ENCODE peak calls at places on chromosomes 7 and 10, in seven cellular contexts. One of them, this sample, is unnamed. For H3K4me1, the result is how much of the 10 kb centered on the place peaks cover.

GRCh38 chr10:124417846-124418725 is 637 bp downstream of the OAT start:
- DNase-seq in sigmoid colon: peak
- DNase-seq in uterus: peak
- DNase-seq in right lobe of liver: peak
- DNase-seq in A549: peak
- DNase-seq in esophagus squamous epithelium: no peak
- DNase-seq in breast epithelium: peak
- DNase-seq in this sample: peak

GRCh38 chr10:114714281-114714741 is 56.2 kb upstream of the ABLIM1 start:
- DNase-seq in sigmoid colon: no peak
- DNase-seq in uterus: no peak
- DNase-seq in esophagus squamous epithelium: no peak
- DNase-seq in A549: peak
- DNase-seq in breast epithelium: no peak
- DNase-seq in right lobe of liver: no peak
- DNase-seq in this sample: no peak

GRCh38 chr7:36390199-36391090 is 783 bp downstream of the ANLN start:
- DNase-seq in right lobe of liver: peak
- DNase-seq in uterus: peak
- DNase-seq in breast epithelium: peak
- DNase-seq in A549: peak
- DNase-seq in esophagus squamous epithelium: peak
- DNase-seq in sigmoid colon: peak
- DNase-seq in this sample: peak

GRCh38 chr7:867406-868188 is 8.8 kb upstream of the GET4 start:
- DNase-seq in A549: peak
- DNase-seq in sigmoid colon: peak
- DNase-seq in uterus: peak
- DNase-seq in esophagus squamous epithelium: no peak
- DNase-seq in breast epithelium: peak
- DNase-seq in right lobe of liver: peak
- DNase-seq in this sample: no peak

GRCh38 chr10:25117757-25118156 is 57.0 kb upstream of the GPR158 start:
- DNase-seq in breast epithelium: no peak
- DNase-seq in esophagus squamous epithelium: no peak
- DNase-seq in sigmoid colon: no peak
- DNase-seq in uterus: no peak
- DNase-seq in right lobe of liver: no peak
- DNase-seq in A549: no peak
- DNase-seq in this sample: no peak

GRCh38 chr7:2084331-2084730 is 148.4 kb downstream of the MAD1L1 start:
- DNase-seq in uterus: no peak
- DNase-seq in esophagus squamous epithelium: no peak
- DNase-seq in right lobe of liver: no peak
- DNase-seq in sigmoid colon: no peak
- DNase-seq in A549: no peak
- DNase-seq in breast epithelium: no peak
- DNase-seq in this sample: no peak

GRCh38 chr10:130725474-130725970 is 586.0 kb downstream of the TCERG1L start:
- DNase-seq in uterus: no peak
- DNase-seq in breast epithelium: no peak
- DNase-seq in sigmoid colon: no peak
- DNase-seq in right lobe of liver: no peak
- DNase-seq in esophagus squamous epithelium: no peak
- DNase-seq in A549: no peak
- DNase-seq in this sample: no peak

GRCh38 chr7:127189074-127189473 is 63.7 kb downstream of the GRM8 start:
- DNase-seq in sigmoid colon: no peak
- DNase-seq in right lobe of liver: no peak
- DNase-seq in breast epithelium: no peak
- DNase-seq in A549: no peak
- DNase-seq in esophagus squamous epithelium: no peak
- DNase-seq in uterus: no peak
- DNase-seq in this sample: no peak

GRCh38 chr7:38660427-38661099 is 29.4 kb upstream of the AMPH start:
- DNase-seq in right lobe of liver: no peak
- DNase-seq in A549: peak
- DNase-seq in breast epithelium: no peak
- DNase-seq in uterus: no peak
- DNase-seq in sigmoid colon: no peak
- DNase-seq in esophagus squamous epithelium: no peak
- DNase-seq in this sample: no peak

GRCh38 chr7:133268355-133268754 is 15.5 kb downstream of the EXOC4 start:
- DNase-seq in sigmoid colon: no peak
- DNase-seq in A549: no peak
- DNase-seq in breast epithelium: no peak
- DNase-seq in right lobe of liver: no peak
- DNase-seq in uterus: no peak
- DNase-seq in esophagus squamous epithelium: no peak
- DNase-seq in this sample: no peak

GRCh38 chr7:148347981-148348380 is 242.6 kb upstream of the C7orf33 start:
- DNase-seq in esophagus squamous epithelium: no peak
- DNase-seq in A549: no peak
- DNase-seq in breast epithelium: no peak
- DNase-seq in right lobe of liver: no peak
- DNase-seq in sigmoid colon: no peak
- DNase-seq in uterus: no peak
- DNase-seq in this sample: no peak

GRCh38 chr10:80414126-80414898 is 6.0 kb downstream of the PRXL2A start:
- DNase-seq in sigmoid colon: no peak
- DNase-seq in right lobe of liver: no peak
- DNase-seq in breast epithelium: no peak
- DNase-seq in uterus: no peak
- DNase-seq in esophagus squamous epithelium: no peak
- DNase-seq in A549: no peak
- DNase-seq in this sample: no peak

GRCh38 chr10:80412521-80412920 is 4.2 kb downstream of the PRXL2A start:
- DNase-seq in breast epithelium: no peak
- DNase-seq in uterus: no peak
- DNase-seq in esophagus squamous epithelium: no peak
- DNase-seq in A549: no peak
- DNase-seq in sigmoid colon: no peak
- DNase-seq in right lobe of liver: no peak
- DNase-seq in this sample: no peak

GRCh38 chr10:80415734-80416281 is 7.5 kb downstream of the PRXL2A start:
- DNase-seq in esophagus squamous epithelium: no peak
- DNase-seq in right lobe of liver: no peak
- DNase-seq in uterus: no peak
- DNase-seq in breast epithelium: no peak
- DNase-seq in A549: no peak
- DNase-seq in sigmoid colon: no peak
- DNase-seq in this sample: no peak

GRCh38 chr10:80413152-80413996 is 5.0 kb downstream of the PRXL2A start:
- DNase-seq in breast epithelium: no peak
- DNase-seq in sigmoid colon: no peak
- DNase-seq in right lobe of liver: no peak
- DNase-seq in A549: no peak
- DNase-seq in uterus: no peak
- DNase-seq in esophagus squamous epithelium: no peak
- DNase-seq in this sample: no peak

GRCh38 chr10:80416401-80417098 is 8.2 kb downstream of the PRXL2A start:
- DNase-seq in esophagus squamous epithelium: no peak
- DNase-seq in A549: no peak
- DNase-seq in right lobe of liver: no peak
- DNase-seq in uterus: peak
- DNase-seq in breast epithelium: no peak
- DNase-seq in sigmoid colon: peak
- DNase-seq in this sample: peak
- H3K4me1 ChIP-seq in esophagus squamous epithelium: under half
- H3K4me1 ChIP-seq in A549: under half
- H3K4me1 ChIP-seq in right lobe of liver: under half
- H3K4me1 ChIP-seq in uterus: under half
- H3K4me1 ChIP-seq in breast epithelium: under half
- H3K4me1 ChIP-seq in sigmoid colon: half or more
- H3K4me1 ChIP-seq in this sample: under half

GRCh38 chr7:98956469-98956868 is 78.1 kb downstream of the TRRAP start:
- DNase-seq in uterus: no peak
- DNase-seq in sigmoid colon: no peak
- DNase-seq in A549: no peak
- DNase-seq in esophagus squamous epithelium: no peak
- DNase-seq in breast epithelium: no peak
- DNase-seq in right lobe of liver: no peak
- DNase-seq in this sample: no peak

GRCh38 chr7:98957766-98958165 is 79.4 kb downstream of the TRRAP start:
- DNase-seq in esophagus squamous epithelium: no peak
- DNase-seq in right lobe of liver: no peak
- DNase-seq in breast epithelium: no peak
- DNase-seq in A549: no peak
- DNase-seq in uterus: no peak
- DNase-seq in sigmoid colon: no peak
- DNase-seq in this sample: no peak

GRCh38 chr7:98955992-98956391 is 77.7 kb downstream of the TRRAP start:
- DNase-seq in right lobe of liver: no peak
- DNase-seq in A549: no peak
- DNase-seq in breast epithelium: no peak
- DNase-seq in esophagus squamous epithelium: no peak
- DNase-seq in sigmoid colon: no peak
- DNase-seq in uterus: no peak
- DNase-seq in this sample: no peak

GRCh38 chr7:98956937-98957336 is 78.6 kb downstream of the TRRAP start:
- DNase-seq in esophagus squamous epithelium: no peak
- DNase-seq in breast epithelium: no peak
- DNase-seq in A549: no peak
- DNase-seq in right lobe of liver: no peak
- DNase-seq in uterus: no peak
- DNase-seq in sigmoid colon: no peak
- DNase-seq in this sample: no peak

GRCh38 chr7:98958968-98959367 is 80.6 kb downstream of the TRRAP start:
- DNase-seq in sigmoid colon: no peak
- DNase-seq in A549: no peak
- DNase-seq in breast epithelium: no peak
- DNase-seq in right lobe of liver: no peak
- DNase-seq in uterus: no peak
- DNase-seq in esophagus squamous epithelium: no peak
- DNase-seq in this sample: no peak
- TF ChIP-seq POLR2A in sigmoid colon: no peak
- TF ChIP-seq POLR2A in A549: no peak
- TF ChIP-seq POLR2A in breast epithelium: no peak
- TF ChIP-seq POLR2A in right lobe of liver: no peak
- TF ChIP-seq POLR2A in uterus: no peak
- TF ChIP-seq POLR2A in esophagus squamous epithelium: no peak
- TF ChIP-seq POLR2A in this sample: no peak

GRCh38 chr10:119413738-119414611 is 128.5 kb downstream of the RGS10 start:
- DNase-seq in esophagus squamous epithelium: no peak
- DNase-seq in right lobe of liver: peak
- DNase-seq in sigmoid colon: peak
- DNase-seq in breast epithelium: no peak
- DNase-seq in A549: no peak
- DNase-seq in uterus: no peak
- DNase-seq in this sample: peak
- H3K4me1 ChIP-seq in esophagus squamous epithelium: under half
- H3K4me1 ChIP-seq in right lobe of liver: under half
- H3K4me1 ChIP-seq in sigmoid colon: under half
- H3K4me1 ChIP-seq in breast epithelium: under half
- H3K4me1 ChIP-seq in A549: under half
- H3K4me1 ChIP-seq in uterus: under half
- H3K4me1 ChIP-seq in this sample: under half

GRCh38 chr7:129144834-129145668 is 544 bp downstream of the TSPAN33 start:
- DNase-seq in sigmoid colon: no peak
- DNase-seq in A549: no peak
- DNase-seq in right lobe of liver: no peak
- DNase-seq in uterus: no peak
- DNase-seq in breast epithelium: no peak
- DNase-seq in esophagus squamous epithelium: no peak
- DNase-seq in this sample: peak

GRCh38 chr7:129143724-129144094 is 798 bp upstream of the TSPAN33 start:
- DNase-seq in A549: no peak
- DNase-seq in esophagus squamous epithelium: no peak
- DNase-seq in right lobe of liver: no peak
- DNase-seq in breast epithelium: no peak
- DNase-seq in uterus: no peak
- DNase-seq in sigmoid colon: no peak
- DNase-seq in this sample: no peak

GRCh38 chr7:129147723-129148122 is 3.2 kb downstream of the TSPAN33 start:
- DNase-seq in uterus: no peak
- DNase-seq in right lobe of liver: no peak
- DNase-seq in sigmoid colon: no peak
- DNase-seq in esophagus squamous epithelium: no peak
- DNase-seq in breast epithelium: no peak
- DNase-seq in A549: no peak
- DNase-seq in this sample: no peak

GRCh38 chr7:129144095-129144833 is at the start of gene TSPAN33:
- DNase-seq in right lobe of liver: peak
- DNase-seq in A549: peak
- DNase-seq in uterus: peak
- DNase-seq in esophagus squamous epithelium: no peak
- DNase-seq in breast epithelium: peak
- DNase-seq in sigmoid colon: peak
- DNase-seq in this sample: peak

DNA sequence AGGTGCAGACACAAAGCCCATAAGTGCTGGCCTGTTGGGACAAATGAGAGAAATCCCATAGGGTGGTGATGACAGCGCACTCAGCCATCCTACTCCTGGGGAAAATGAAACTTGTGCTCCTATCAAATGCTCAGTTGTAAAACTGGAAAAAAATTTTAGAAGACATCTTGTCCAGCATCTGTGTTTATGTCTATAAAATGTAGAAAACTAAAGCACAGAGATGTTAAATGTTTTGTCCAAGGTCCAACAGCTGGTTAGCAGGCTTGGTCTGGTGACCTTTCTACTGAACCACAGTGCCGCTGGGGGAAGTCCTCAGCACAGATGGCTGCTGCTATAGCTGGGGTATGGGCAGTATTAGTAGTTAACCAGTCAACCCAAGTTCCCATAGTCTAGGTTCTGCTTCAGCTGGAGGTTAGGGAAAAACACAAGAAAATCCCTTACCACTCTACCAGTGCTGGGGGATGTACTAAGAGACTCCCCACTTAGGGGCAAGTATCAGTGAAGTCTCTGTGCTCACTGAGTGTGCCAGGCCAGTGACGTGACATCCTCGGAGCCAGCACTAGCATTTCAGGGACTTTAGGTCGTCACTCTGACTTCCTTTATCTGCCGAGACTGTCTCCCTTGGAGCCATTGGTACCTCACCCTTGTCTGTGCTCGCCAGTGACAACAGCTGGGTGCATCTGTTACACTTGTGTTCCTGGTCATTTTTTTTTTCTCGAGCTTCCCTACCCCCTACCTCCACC is 1.9 kb downstream of the TSPAN33 start:
- DNase-seq in uterus: no peak
- DNase-seq in right lobe of liver: no peak
- DNase-seq in A549: no peak
- DNase-seq in esophagus squamous epithelium: no peak
- DNase-seq in sigmoid colon: no peak
- DNase-seq in breast epithelium: no peak
- DNase-seq in this sample: no peak
- TF ChIP-seq POLR2A in uterus: no peak
- TF ChIP-seq POLR2A in right lobe of liver: no peak
- TF ChIP-seq POLR2A in A549: no peak
- TF ChIP-seq POLR2A in esophagus squamous epithelium: no peak
- TF ChIP-seq POLR2A in sigmoid colon: no peak
- TF ChIP-seq POLR2A in breast epithelium: no peak
- TF ChIP-seq POLR2A in this sample: no peak

DNA sequence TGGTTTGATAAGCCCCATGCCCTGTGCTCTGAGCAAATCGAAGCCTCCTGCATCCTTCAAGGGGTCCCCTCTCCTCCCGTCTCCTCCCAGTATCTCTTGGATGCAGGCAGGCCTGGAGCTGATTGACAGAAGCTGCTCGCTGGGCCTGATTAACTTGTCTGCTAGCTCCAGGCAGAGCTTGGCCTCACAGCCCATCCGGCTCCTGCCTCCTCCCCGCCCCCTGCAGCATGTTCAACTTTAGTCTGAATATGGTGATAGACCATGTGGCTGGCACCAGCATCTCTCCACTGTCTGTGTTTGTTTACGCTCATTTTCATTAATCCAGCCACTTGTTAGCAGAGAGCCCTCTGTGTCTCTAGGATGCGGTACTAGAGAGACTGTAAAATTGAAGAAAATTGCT is 432.2 kb downstream of the DPP6 start:
- DNase-seq in right lobe of liver: no peak
- DNase-seq in sigmoid colon: no peak
- DNase-seq in A549: no peak
- DNase-seq in esophagus squamous epithelium: no peak
- DNase-seq in uterus: no peak
- DNase-seq in breast epithelium: no peak
- DNase-seq in this sample: no peak
- H3K4me1 ChIP-seq in right lobe of liver: under half
- H3K4me1 ChIP-seq in sigmoid colon: under half
- H3K4me1 ChIP-seq in A549: under half
- H3K4me1 ChIP-seq in esophagus squamous epithelium: under half
- H3K4me1 ChIP-seq in uterus: under half
- H3K4me1 ChIP-seq in breast epithelium: under half
- H3K4me1 ChIP-seq in this sample: under half